ENCODE peak calls at places on chromosomes 16 and 17, in eight cellular contexts. O is AG08395; C is stimulated activated CD4-positive, alpha-beta T cell treated with anti-CD3 and anti-CD28 coated beads, Interleukin-4, amount 100 ng/mL, for 4 hours; Z is activated naive CD4-positive, alpha-beta T cell; N is BJ; E is esophagus squamous epithelium; K is MG63; Y is activated T-helper 1 cell treated with Interleukin-2 at 50 U/mL for 16 hours. V is an unnamed sample.

GRCh38 chr17:27817731-27818130 is 17.4 kb upstream of the NOS2 start:
- DNase-seq in E (no peak), N (no peak), Y (no peak), C (no peak), Z (no peak), O (peak; percentile 36), K (no peak), V (no peak)

GRCh38 chr17:33046361-33047255 is 55.0 kb downstream of the SPACA3 start:
- DNase-seq in Z (no peak), C (no peak), K (no peak), Y (no peak), E (no peak), N (no peak), O (no peak), V (no peak)

GRCh38 chr16:77789646-77790370 is 1.4 kb downstream of the VAT1L start:
- DNase-seq in Z (no peak), K (no peak), C (no peak), N (no peak), O (no peak), E (no peak), Y (no peak), V (no peak)

GRCh38 chr16:31184888-31185287 is 4.9 kb downstream of the FUS start:
- DNase-seq in Z (no peak), E (no peak), K (no peak), Y (no peak), C (no peak), O (no peak), N (no peak), V (no peak)

GRCh38 chr17:75845058-75845711 is 981 bp upstream of the UNC13D start:
- DNase-seq in Z (no peak), Y (peak; percentile 35), C (peak; percentile 40), K (peak; percentile 61), O (peak; percentile 82), E (no peak), N (no peak), V (no peak)

GRCh38 chr17:37107406-37108083 is 158.8 kb downstream of the AATF start:
- DNase-seq in C (no peak), Z (no peak), Y (no peak), O (peak; percentile 6), K (peak; percentile 65), E (no peak), N (no peak), V (no peak)

GRCh38 chr16:88343276-88343791 is 39.4 kb upstream of the ZNF469 start:
- DNase-seq in O (no peak), K (no peak), C (no peak), E (no peak), Z (no peak), N (no peak), Y (no peak), V (no peak)

GRCh38 chr17:68460715-68461114 is 3.4 kb upstream of the WIPI1 start:
- DNase-seq in K (no peak), O (no peak), C (no peak), Z (no peak), E (no peak), Y (no peak), N (no peak), V (no peak)

GRCh38 chr17:44733753-44734152 is 25.0 kb upstream of the ADAM11 start:
- DNase-seq in N (no peak), E (no peak), O (no peak), Y (no peak), C (no peak), Z (no peak), K (no peak), V (no peak)

GRCh38 chr16:15976225-15976812 is 26.9 kb downstream of the ABCC1 start:
- DNase-seq in Z (no peak), E (no peak), O (no peak), N (no peak), C (no peak), K (peak; percentile 52), Y (no peak), V (no peak)

GRCh38 chr17:78748730-78749317 is 33.2 kb downstream of the CYTH1 start:
- DNase-seq in C (peak; percentile 74), Z (no peak), O (peak; percentile 56), Y (peak; percentile 69), N (peak; percentile 49), E (peak; percentile 32), K (no peak), V (no peak)

GRCh38 chr16:89907055-89907814 is 11.4 kb upstream of the MC1R start:
- DNase-seq in O (no peak), E (no peak), K (peak; percentile 34), N (no peak), C (no peak), Y (no peak), Z (no peak), V (no peak)

GRCh38 chr16:10552281-10552680 is 28.1 kb downstream of the EMP2 start:
- DNase-seq in Z (no peak), N (no peak), Y (no peak), O (peak; percentile 29), E (no peak), K (no peak), C (no peak), V (no peak)

V was measured in activated gamma-delta T cell.